ENCODE peak calls at places on chromosomes 12 and 14, in four cellular contexts. G is K562, N is WTC11, C is HepG2. V is an unnamed sample.

GRCh38 chr12:94244165-94245133 is 96.1 kb downstream of the PLXNC1 start:
- DNase-seq in G (peak; percentile 32), C (no peak), N (no peak), V (no peak)

GRCh38 chr12:25051171-25051570 is 102.3 kb upstream of the BCAT1 start:
- DNase-seq in C (no peak), G (no peak), N (no peak), V (no peak)

GRCh38 chr14:90491868-90492560 is 95.2 kb downstream of the CALM1 start:
- DNase-seq in N (no peak), G (no peak), C (no peak), V (no peak)

GRCh38 chr14:30770376-30770775 is 104.0 kb upstream of the COCH start:
- DNase-seq in N (no peak), C (no peak), G (no peak), V (no peak)

GRCh38 chr12:26465419-26466097 is 270.2 kb downstream of the SSPN start:
- DNase-seq in G (peak; percentile 5), C (no peak), N (no peak), V (no peak)

GRCh38 chr12:40254455-40255085 is 29.8 kb downstream of the LRRK2 start:
- DNase-seq in C (no peak), N (no peak), G (no peak), V (no peak)

GRCh38 chr14:71208702-71209357 is 301.6 kb downstream of the PCNX1 start:
- DNase-seq in C (no peak), G (no peak), N (no peak), V (no peak)

GRCh38 chr12:85466906-85467305 is 186.9 kb downstream of the ALX1 start:
- DNase-seq in G (no peak), N (no peak), C (no peak), V (no peak)

GRCh38 chr14:73613046-73613383 is 698 bp downstream of the ACOT6 start:
- DNase-seq in C (no peak), G (no peak), N (no peak), V (no peak)

GRCh38 chr14:74413622-74414021 is 12.4 kb downstream of the SYNDIG1L start:
- DNase-seq in C (no peak), N (no peak), G (no peak), V (no peak)

GRCh38 chr14:50347521-50347920 is 35.4 kb downstream of the DMAC2L start:
- DNase-seq in C (no peak), G (peak; percentile 59), N (no peak), V (no peak)

GRCh38 chr14:21734457-21735074 is 60.9 kb upstream of the OR4E1 start:
- DNase-seq in N (no peak), C (peak; percentile 75), G (peak; percentile 19), V (peak; percentile 12)

GRCh38 chr14:89890589-89890988 is 63.9 kb downstream of the EFCAB11 start:
- DNase-seq in N (no peak), G (no peak), C (no peak), V (no peak)

GRCh38 chr12:23066095-23066494 is 441.1 kb downstream of the ETNK1 start:
- DNase-seq in C (no peak), G (no peak), N (no peak), V (no peak)

GRCh38 chr12:92080390-92081285 is 65.0 kb downstream of the BTG1 start:
- DNase-seq in N (no peak), G (no peak), C (no peak), V (no peak)

GRCh38 chr12:75489613-75490210 is 9.2 kb downstream of the GLIPR1 start:
- DNase-seq in C (no peak), G (no peak), N (no peak), V (no peak)

GRCh38 chr14:81268016-81268416 is 47.3 kb upstream of the GTF2A1 start:
- DNase-seq in G (peak; percentile 30), C (peak; percentile 13), N (no peak), V (no peak)

GRCh38 chr14:73973497-73973896 is 23.4 kb downstream of the COQ6 start:
- DNase-seq in G (no peak), N (no peak), C (no peak), V (no peak)

GRCh38 chr12:87760943-87761342 is 268.3 kb downstream of the C12orf50 start:
- DNase-seq in N (no peak), G (no peak), C (no peak), V (no peak)

GRCh38 chr14:101112351-101113107 is 209.0 kb upstream of the RTL1 start:
- DNase-seq in N (no peak), C (no peak), G (no peak), V (no peak)

GRCh38 chr14:104107611-104108569 is 22.4 kb downstream of the ASPG start:
- DNase-seq in G (peak; percentile 24), N (peak; percentile 11), C (no peak), V (no peak)

GRCh38 chr12:76455582-76456345 is 103.8 kb downstream of the OSBPL8 start:
- DNase-seq in N (no peak), C (peak; percentile 62), G (peak; percentile 17), V (peak; percentile 33)

GRCh38 chr14:103854822-103855733 is 7.7 kb upstream of the PPP1R13B start:
- DNase-seq in N (peak; percentile 75), C (peak; percentile 55), G (no peak), V (no peak)

GRCh38 chr14:102210421-102211042 is 70.8 kb downstream of the WDR20 start:
- DNase-seq in C (no peak), N (no peak), G (no peak), V (no peak)

GRCh38 chr12:106113042-106113441 is 25.7 kb downstream of the NUAK1 start:
- DNase-seq in G (no peak), C (no peak), N (no peak), V (peak; percentile 7)

GRCh38 chr12:57420482-57420881 is 10.4 kb downstream of the R3HDM2 start:
- DNase-seq in G (no peak), N (no peak), C (no peak), V (no peak)

GRCh38 chr14:70796551-70796950 is 12.8 kb downstream of the MAP3K9 start:
- DNase-seq in N (no peak), C (no peak), G (no peak), V (no peak)

GRCh38 chr14:86799244-86799647 is 1193.7 kb downstream of the GALC start:
- DNase-seq in C (peak; percentile 72), G (no peak), N (no peak), V (no peak)

GRCh38 chr14:100841445-100842403 is 15.8 kb downstream of the MEG3 start:
- DNase-seq in N (no peak), G (no peak), C (no peak), V (no peak)

GRCh38 chr12:68613209-68613904 is 2.7 kb downstream of the RAP1B start:
- DNase-seq in N (no peak), C (no peak), G (no peak), V (no peak)

GRCh38 chr12:87323369-87323768 is 705.8 kb downstream of the C12orf50 start:
- DNase-seq in C (no peak), G (no peak), N (no peak), V (no peak)

GRCh38 chr12:113422929-113423669 is 919 bp downstream of the SDSL start:
- DNase-seq in G (no peak), C (no peak), N (no peak), V (no peak)
- TF ChIP-seq ATF2 in G (no peak), C (no peak), N (no peak), V (no peak)

GRCh38 chr12:130480887-130481286 is 143.2 kb downstream of the PIWIL1 start:
- DNase-seq in C (no peak), G (no peak), N (no peak), V (no peak)

GRCh38 chr12:130478786-130479185 is 141.1 kb downstream of the PIWIL1 start:
- DNase-seq in C (no peak), G (no peak), N (no peak), V (no peak)

GRCh38 chr12:130481392-130481879 is 143.7 kb downstream of the PIWIL1 start:
- DNase-seq in N (no peak), C (no peak), G (no peak), V (peak; percentile 47)

GRCh38 chr12:130479401-130480125 is 141.9 kb downstream of the PIWIL1 start:
- DNase-seq in G (no peak), N (no peak), C (no peak), V (no peak)

DNA sequence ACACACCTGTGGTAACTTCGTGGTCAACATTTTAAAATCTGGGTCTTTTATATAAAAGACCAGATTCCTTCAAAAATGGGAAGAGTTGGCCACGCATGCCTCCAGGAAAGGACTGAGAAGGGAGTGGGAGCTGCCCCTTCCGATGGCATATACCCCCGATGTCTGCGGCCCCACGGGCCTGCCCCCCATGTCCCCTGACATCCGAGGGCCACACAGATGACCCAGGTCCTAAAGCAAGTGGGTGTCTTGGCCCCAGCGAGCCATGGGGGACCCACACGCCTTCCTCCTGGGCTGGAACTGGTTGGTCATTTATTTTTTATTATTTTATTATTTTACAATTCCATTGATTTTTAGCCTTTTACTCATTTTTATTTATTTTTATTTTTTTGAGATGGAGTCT is 142.5 kb downstream of the PIWIL1 start:
- DNase-seq in G (no peak), N (no peak), C (no peak), V (no peak)
- TF ChIP-seq TCF7 in G (no peak), N (no peak), C (no peak), V (no peak)

DNA sequence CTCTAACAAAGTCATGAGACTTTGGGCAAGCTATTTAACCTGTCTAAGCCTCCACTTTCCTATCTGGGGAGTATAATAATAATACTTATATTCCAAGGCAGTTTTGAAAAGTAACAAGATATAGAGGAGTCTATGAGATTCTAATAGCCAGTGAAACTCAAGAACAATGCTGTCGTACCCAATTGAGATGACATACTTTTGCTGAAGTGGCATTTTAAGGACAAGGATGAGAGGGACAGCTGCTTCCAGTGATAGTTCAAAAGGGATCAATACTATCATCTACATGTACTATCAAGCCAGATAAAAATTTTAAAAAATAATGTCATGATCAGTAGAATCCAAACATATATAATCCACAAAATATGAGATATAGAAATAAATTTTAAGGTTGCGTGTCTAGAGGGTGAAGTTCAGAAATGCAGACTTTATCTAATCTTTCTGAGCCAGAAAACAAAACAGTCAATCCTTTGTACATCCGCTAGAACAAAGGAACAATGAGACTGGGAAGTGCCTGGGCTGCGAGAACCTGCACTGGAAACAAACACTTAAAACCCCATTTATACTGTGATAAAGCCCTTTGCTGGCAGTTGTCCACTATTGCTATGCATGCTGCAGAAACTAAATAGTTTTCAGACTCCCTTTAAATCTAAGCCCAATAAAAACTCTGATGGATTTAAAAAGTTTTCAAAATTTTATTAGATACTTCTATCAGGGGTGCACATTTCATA is 38.6 kb downstream of the PTPRB start:
- DNase-seq in G (no peak), N (no peak), C (no peak), V (no peak)
- TF ChIP-seq ATF2 in G (no peak), N (no peak), C (no peak), V (no peak)

GRCh38 chr14:60512952-60513554 is 4.1 kb downstream of the SIX6 start:
- DNase-seq in G (no peak), N (peak; percentile 52), C (no peak), V (no peak)

GRCh38 chr14:60510254-60510975 is 1.5 kb downstream of the SIX6 start:
- DNase-seq in C (no peak), G (no peak), N (no peak), V (no peak)

GRCh38 chr14:60509438-60510253 is 700 bp downstream of the SIX6 start:
- DNase-seq in G (no peak), C (no peak), N (peak; percentile 73), V (no peak)

GRCh38 chr14:60508707-60509437 is at the start of gene SIX6:
- DNase-seq in G (no peak), N (peak; percentile 82), C (no peak), V (no peak)

GRCh38 chr14:60510976-60511599 is 2.1 kb downstream of the SIX6 start:
- DNase-seq in G (no peak), C (no peak), N (peak; percentile 39), V (no peak)
- TF ChIP-seq TCF7 in G (no peak), C (no peak), N (no peak), V (no peak)

GRCh38 chr14:53509227-53509822 is 356.2 kb upstream of the DDHD1 start:
- DNase-seq in N (no peak), G (no peak), C (no peak), V (no peak)
- TF ChIP-seq ATF2 in N (no peak), G (no peak), C (no peak), V (no peak)

GRCh38 chr12:64452559-64453329 is 824 bp downstream of the TBK1 start:
- DNase-seq in G (peak; percentile 50), N (no peak), C (peak; percentile 52), V (no peak)
- TF ChIP-seq TCF7 in G (no peak), N (no peak), C (no peak), V (no peak)

V was measured in GM12878.